ENCODE peak calls at places on chromosomes 2 and 18, in seven cellular contexts. One of them, this sample, is unnamed.
A peak's percentile ranks its signal among the peaks of the same experiment; 100 is the strongest.

GRCh38 chr2:73068147-73068546 is 3.4 kb downstream of the SFXN5 start:
- DNase-seq in IMR-90: no peak
- DNase-seq in AG09309: no peak
- DNase-seq in stomach: no peak
- DNase-seq in HL-60: no peak
- DNase-seq in transverse colon: no peak
- DNase-seq in OCI-LY7: no peak
- DNase-seq in this sample: no peak

GRCh38 chr2:5453224-5453623 is 239.0 kb upstream of the SOX11 start:
- DNase-seq in AG09309: no peak
- DNase-seq in stomach: no peak
- DNase-seq in OCI-LY7: no peak
- DNase-seq in transverse colon: no peak
- DNase-seq in HL-60: no peak
- DNase-seq in IMR-90: no peak
- DNase-seq in this sample: no peak

GRCh38 chr18:50465211-50466153 is 90.6 kb downstream of the SKA1 start:
- DNase-seq in IMR-90: no peak
- DNase-seq in AG09309: no peak
- DNase-seq in stomach: no peak
- DNase-seq in HL-60: peak; percentile 41
- DNase-seq in transverse colon: no peak
- DNase-seq in OCI-LY7: no peak
- DNase-seq in this sample: no peak

GRCh38 chr2:63697160-63697559 is 108.4 kb downstream of the MDH1 start:
- DNase-seq in IMR-90: no peak
- DNase-seq in HL-60: no peak
- DNase-seq in OCI-LY7: no peak
- DNase-seq in AG09309: no peak
- DNase-seq in transverse colon: no peak
- DNase-seq in stomach: no peak
- DNase-seq in this sample: no peak

GRCh38 chr2:241081643-241082337 is 20.3 kb downstream of the MTERF4 start:
- DNase-seq in AG09309: no peak
- DNase-seq in transverse colon: no peak
- DNase-seq in OCI-LY7: no peak
- DNase-seq in HL-60: no peak
- DNase-seq in IMR-90: no peak
- DNase-seq in stomach: no peak
- DNase-seq in this sample: no peak

GRCh38 chr18:11175266-11175947 is 26.0 kb upstream of the PIEZO2 start:
- DNase-seq in OCI-LY7: no peak
- DNase-seq in transverse colon: no peak
- DNase-seq in AG09309: peak; percentile 54
- DNase-seq in stomach: no peak
- DNase-seq in IMR-90: peak; percentile 85
- DNase-seq in HL-60: no peak
- DNase-seq in this sample: peak; percentile 57

GRCh38 chr2:25243995-25244394 is 75.6 kb upstream of the POMC start:
- DNase-seq in transverse colon: no peak
- DNase-seq in HL-60: no peak
- DNase-seq in AG09309: no peak
- DNase-seq in stomach: no peak
- DNase-seq in OCI-LY7: no peak
- DNase-seq in IMR-90: no peak
- DNase-seq in this sample: no peak

GRCh38 chr2:240168546-240169361 is 28.3 kb upstream of the OTOS start:
- DNase-seq in OCI-LY7: no peak
- DNase-seq in stomach: no peak
- DNase-seq in AG09309: no peak
- DNase-seq in HL-60: no peak
- DNase-seq in transverse colon: no peak
- DNase-seq in IMR-90: no peak
- DNase-seq in this sample: no peak

GRCh38 chr2:231935815-231936214 is 9.6 kb upstream of the NPPC start:
- DNase-seq in HL-60: no peak
- DNase-seq in transverse colon: no peak
- DNase-seq in OCI-LY7: no peak
- DNase-seq in AG09309: no peak
- DNase-seq in IMR-90: no peak
- DNase-seq in stomach: no peak
- DNase-seq in this sample: no peak

GRCh38 chr18:34801769-34802168 is 91.7 kb downstream of the DTNA start:
- DNase-seq in stomach: no peak
- DNase-seq in IMR-90: peak; percentile 72
- DNase-seq in transverse colon: no peak
- DNase-seq in HL-60: no peak
- DNase-seq in OCI-LY7: no peak
- DNase-seq in AG09309: no peak
- DNase-seq in this sample: no peak

GRCh38 chr2:136247204-136247990 is 129.4 kb upstream of the CXCR4 start:
- DNase-seq in stomach: no peak
- DNase-seq in AG09309: no peak
- DNase-seq in transverse colon: no peak
- DNase-seq in IMR-90: no peak
- DNase-seq in HL-60: no peak
- DNase-seq in OCI-LY7: no peak
- DNase-seq in this sample: no peak

GRCh38 chr2:57943271-57943670 is 103.3 kb upstream of the VRK2 start:
- DNase-seq in AG09309: peak; percentile 21
- DNase-seq in OCI-LY7: no peak
- DNase-seq in IMR-90: peak; percentile 30
- DNase-seq in stomach: no peak
- DNase-seq in HL-60: no peak
- DNase-seq in transverse colon: no peak
- DNase-seq in this sample: peak; percentile 51

GRCh38 chr2:1586946-1587840 is 157.1 kb downstream of the PXDN start:
- DNase-seq in IMR-90: no peak
- DNase-seq in AG09309: no peak
- DNase-seq in stomach: no peak
- DNase-seq in HL-60: no peak
- DNase-seq in transverse colon: no peak
- DNase-seq in OCI-LY7: no peak
- DNase-seq in this sample: no peak

GRCh38 chr18:36441872-36442271 is 144.4 kb downstream of the FHOD3 start:
- DNase-seq in IMR-90: peak; percentile 70
- DNase-seq in stomach: no peak
- DNase-seq in AG09309: peak; percentile 50
- DNase-seq in HL-60: no peak
- DNase-seq in OCI-LY7: no peak
- DNase-seq in transverse colon: no peak
- DNase-seq in this sample: peak; percentile 64

GRCh38 chr18:50855976-50856772 is 22.7 kb upstream of the ME2 start:
- DNase-seq in HL-60: no peak
- DNase-seq in OCI-LY7: no peak
- DNase-seq in IMR-90: no peak
- DNase-seq in AG09309: no peak
- DNase-seq in stomach: no peak
- DNase-seq in transverse colon: no peak
- DNase-seq in this sample: no peak

GRCh38 chr2:240894836-240895558 is 959 bp downstream of the MAB21L4 start:
- DNase-seq in HL-60: no peak
- DNase-seq in transverse colon: no peak
- DNase-seq in AG09309: no peak
- DNase-seq in OCI-LY7: no peak
- DNase-seq in stomach: no peak
- DNase-seq in IMR-90: no peak
- DNase-seq in this sample: no peak

GRCh38 chr2:240322231-240322955 is 113.1 kb upstream of the GPC1 start:
- DNase-seq in stomach: no peak
- DNase-seq in IMR-90: peak; percentile 55
- DNase-seq in transverse colon: no peak
- DNase-seq in OCI-LY7: no peak
- DNase-seq in HL-60: no peak
- DNase-seq in AG09309: no peak
- DNase-seq in this sample: peak; percentile 10

GRCh38 chr2:96489261-96489660 is 15.9 kb downstream of the NEURL3 start:
- DNase-seq in OCI-LY7: no peak
- DNase-seq in HL-60: no peak
- DNase-seq in AG09309: no peak
- DNase-seq in stomach: no peak
- DNase-seq in IMR-90: no peak
- DNase-seq in transverse colon: no peak
- DNase-seq in this sample: no peak

GRCh38 chr2:199869653-199870052 is 18.7 kb upstream of the FTCDNL1 start:
- DNase-seq in OCI-LY7: no peak
- DNase-seq in IMR-90: no peak
- DNase-seq in HL-60: no peak
- DNase-seq in stomach: no peak
- DNase-seq in transverse colon: no peak
- DNase-seq in AG09309: no peak
- DNase-seq in this sample: no peak

GRCh38 chr18:56770873-56771272 is 119.7 kb downstream of the WDR7 start:
- DNase-seq in IMR-90: peak; percentile 48
- DNase-seq in stomach: no peak
- DNase-seq in OCI-LY7: no peak
- DNase-seq in HL-60: no peak
- DNase-seq in AG09309: no peak
- DNase-seq in transverse colon: no peak
- DNase-seq in this sample: peak; percentile 9

GRCh38 chr2:42924436-42924897 is 132.1 kb upstream of the HAAO start:
- DNase-seq in IMR-90: no peak
- DNase-seq in HL-60: no peak
- DNase-seq in AG09309: no peak
- DNase-seq in transverse colon: no peak
- DNase-seq in stomach: no peak
- DNase-seq in OCI-LY7: no peak
- DNase-seq in this sample: no peak

GRCh38 chr2:121075641-121076500 is 209.1 kb downstream of the TFCP2L1 start:
- DNase-seq in AG09309: no peak
- DNase-seq in OCI-LY7: no peak
- DNase-seq in IMR-90: no peak
- DNase-seq in HL-60: no peak
- DNase-seq in transverse colon: no peak
- DNase-seq in stomach: no peak
- DNase-seq in this sample: no peak

GRCh38 chr2:98601532-98602132 is 6.7 kb downstream of the COA5 start:
- DNase-seq in HL-60: peak; percentile 35
- DNase-seq in stomach: no peak
- DNase-seq in OCI-LY7: peak; percentile 57
- DNase-seq in transverse colon: no peak
- DNase-seq in AG09309: no peak
- DNase-seq in IMR-90: peak; percentile 47
- DNase-seq in this sample: no peak

GRCh38 chr2:27703638-27704341 is 40.1 kb downstream of the SLC4A1AP start:
- DNase-seq in OCI-LY7: peak; percentile 79
- DNase-seq in stomach: peak; percentile 90
- DNase-seq in transverse colon: peak; percentile 87
- DNase-seq in IMR-90: peak; percentile 96
- DNase-seq in AG09309: peak; percentile 93
- DNase-seq in HL-60: peak; percentile 90
- DNase-seq in this sample: peak; percentile 94

DNA sequence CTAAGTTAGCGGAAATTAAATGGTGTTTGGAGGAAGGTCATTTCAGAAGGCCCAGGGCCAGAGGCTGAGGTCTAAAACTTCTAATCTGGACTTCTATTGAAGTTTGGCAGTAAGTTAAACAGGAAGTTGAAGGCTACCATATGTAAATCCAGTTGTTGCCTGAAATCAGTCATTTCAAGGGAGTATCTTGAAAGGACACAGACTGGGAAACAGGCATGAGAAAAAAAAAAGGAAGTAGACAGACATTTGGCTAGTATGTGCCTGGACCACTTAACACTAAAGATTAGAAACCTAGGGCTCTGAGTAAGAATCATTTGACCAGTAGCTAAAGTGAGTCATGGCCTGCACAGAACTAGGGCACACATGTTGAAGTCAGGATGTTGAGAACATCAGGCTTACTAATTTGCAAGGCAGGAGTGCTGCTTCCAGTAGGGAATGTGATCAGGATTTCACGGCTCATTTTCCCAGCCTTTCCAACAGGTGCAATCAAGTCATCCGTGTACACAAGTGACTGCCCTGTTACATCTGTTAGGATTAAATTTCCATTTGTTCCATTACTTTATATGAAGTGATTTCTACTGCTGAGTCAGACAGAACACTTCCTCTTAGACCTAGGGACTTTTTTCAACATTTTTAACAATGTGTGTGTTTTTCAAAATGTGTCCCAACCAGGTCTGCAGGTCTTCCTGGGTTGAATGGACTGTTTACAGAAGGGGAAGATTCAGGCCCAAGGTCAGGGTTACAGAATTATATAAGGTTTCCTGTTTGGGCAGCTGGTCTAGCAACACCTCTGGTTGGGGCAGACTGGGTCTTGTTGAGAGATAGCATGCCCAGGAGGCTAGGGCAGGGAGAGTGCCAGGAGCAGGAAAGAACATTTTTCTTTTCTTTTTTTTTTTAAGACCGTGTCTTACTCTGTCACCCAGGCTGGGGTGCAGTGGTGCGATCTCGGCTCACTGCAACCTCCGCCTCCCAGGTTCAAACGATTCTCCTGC is 145.6 kb downstream of the TGIF1 start:
- DNase-seq in stomach: peak; percentile 43
- DNase-seq in AG09309: peak; percentile 92
- DNase-seq in HL-60: peak; percentile 79
- DNase-seq in OCI-LY7: peak; percentile 64
- DNase-seq in transverse colon: peak; percentile 44
- DNase-seq in IMR-90: peak; percentile 98
- DNase-seq in this sample: peak; percentile 88
- H3K4me3 ChIP-seq in stomach: peak overlapping the region; percentile 49
- H3K4me3 ChIP-seq in AG09309: peak overlapping the region; percentile 56
- H3K4me3 ChIP-seq in HL-60: no peak overlapping the region
- H3K4me3 ChIP-seq in OCI-LY7: peak overlapping the region; percentile 79
- H3K4me3 ChIP-seq in transverse colon: no peak overlapping the region
- H3K4me3 ChIP-seq in IMR-90: peak overlapping the region; percentile 57
- H3K4me3 ChIP-seq in this sample: peak overlapping the region; percentile 45

DNA sequence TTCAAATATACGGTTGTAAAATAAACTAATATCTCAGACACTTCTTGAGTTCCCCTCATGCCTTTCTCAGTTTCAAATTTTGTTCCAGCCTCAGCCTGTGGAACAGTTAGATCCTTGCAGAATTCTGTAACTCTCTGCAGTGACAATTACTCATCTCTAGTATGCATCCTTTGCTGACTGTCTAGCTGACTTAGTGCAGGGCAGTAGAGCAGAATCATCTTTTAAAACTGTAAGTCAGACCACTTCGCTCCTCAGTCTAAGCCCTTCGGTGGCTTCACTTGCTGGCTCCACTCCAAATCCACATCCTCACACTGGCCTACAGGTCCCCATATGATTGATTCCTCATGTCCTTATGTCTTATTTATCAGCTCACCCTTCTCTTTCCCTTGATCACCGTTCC is 164.1 kb upstream of the ZSWIM2 start:
- DNase-seq in stomach: no peak
- DNase-seq in IMR-90: no peak
- DNase-seq in AG09309: no peak
- DNase-seq in HL-60: no peak
- DNase-seq in transverse colon: no peak
- DNase-seq in OCI-LY7: no peak
- DNase-seq in this sample: no peak
- TF ChIP-seq CTCF in stomach: no peak
- TF ChIP-seq CTCF in IMR-90: no peak
- TF ChIP-seq CTCF in AG09309: no peak
- TF ChIP-seq CTCF in HL-60: no peak
- TF ChIP-seq CTCF in transverse colon: no peak
- TF ChIP-seq CTCF in OCI-LY7: no peak
- TF ChIP-seq CTCF in this sample: no peak

GRCh38 chr2:215137741-215138340 is 585 bp downstream of the ABCA12 start:
- DNase-seq in transverse colon: no peak
- DNase-seq in HL-60: no peak
- DNase-seq in IMR-90: peak; percentile 42
- DNase-seq in stomach: no peak
- DNase-seq in OCI-LY7: no peak
- DNase-seq in AG09309: no peak
- DNase-seq in this sample: no peak
- H3K4me3 ChIP-seq in transverse colon: no peak overlapping the region
- H3K4me3 ChIP-seq in HL-60: no peak overlapping the region
- H3K4me3 ChIP-seq in IMR-90: no peak overlapping the region
- H3K4me3 ChIP-seq in stomach: no peak overlapping the region
- H3K4me3 ChIP-seq in OCI-LY7: no peak overlapping the region
- H3K4me3 ChIP-seq in AG09309: no peak overlapping the region
- H3K4me3 ChIP-seq in this sample: no peak overlapping the region

GRCh38 chr2:226796840-226797288 is 2.8 kb downstream of the IRS1 start:
- DNase-seq in transverse colon: peak; percentile 24
- DNase-seq in stomach: peak; percentile 55
- DNase-seq in HL-60: no peak
- DNase-seq in OCI-LY7: peak; percentile 38
- DNase-seq in IMR-90: peak; percentile 76
- DNase-seq in AG09309: no peak
- DNase-seq in this sample: no peak
- TF ChIP-seq CTCF in transverse colon: peak; percentile 47
- TF ChIP-seq CTCF in stomach: peak; percentile 44
- TF ChIP-seq CTCF in HL-60: peak; percentile 7
- TF ChIP-seq CTCF in OCI-LY7: peak; percentile 74
- TF ChIP-seq CTCF in IMR-90: peak; percentile 68
- TF ChIP-seq CTCF in AG09309: peak; percentile 90
- TF ChIP-seq CTCF in this sample: peak; percentile 72

This sample was measured in BJ.